ENCODE peak calls at places on chromosomes 2 and 18, in five cellular contexts. C, O, W, V and U are unnamed samples.

GRCh38 chr2:151922845-151923666 is 94.8 kb upstream of the ARL5A start:
- DNase-seq in W (no peak), C (no peak), V (no peak), O (no peak), U (no peak)

GRCh38 chr18:79208882-79209281 is 139.7 kb downstream of the ATP9B start:
- DNase-seq in O (no peak), V (no peak), W (no peak), C (no peak), U (no peak)

GRCh38 chr2:240615830-240616547 is 9.3 kb upstream of the GPR35 start:
- DNase-seq in O (no peak), W (no peak), C (no peak), V (no peak), U (no peak)

GRCh38 chr2:237299897-237300296 is 114.1 kb downstream of the COL6A3 start:
- DNase-seq in W (no peak), V (no peak), O (no peak), C (peak; percentile 99), U (no peak)

GRCh38 chr18:42178381-42179080 is 223.5 kb downstream of the PIK3C3 start:
- DNase-seq in W (no peak), O (no peak), C (no peak), V (no peak), U (no peak)

GRCh38 chr2:96957299-96957698 is 29.1 kb downstream of the FAM178B start:
- DNase-seq in O (no peak), C (no peak), W (no peak), V (no peak), U (no peak)

GRCh38 chr2:55718165-55719008 is 24.7 kb upstream of the PNPT1 start:
- DNase-seq in W (peak; percentile 26), O (peak; percentile 76), V (no peak), C (peak; percentile 71), U (no peak)

GRCh38 chr2:53129851-53130250 is 637.8 kb upstream of the CHAC2 start:
- DNase-seq in C (peak; percentile 85), W (no peak), V (no peak), O (no peak), U (no peak)

GRCh38 chr2:97736608-97737330 is 23.4 kb downstream of the ZAP70 start:
- DNase-seq in O (no peak), V (no peak), C (no peak), W (no peak), U (no peak)

GRCh38 chr2:238220892-238221521 is 17.5 kb upstream of the ILKAP start:
- DNase-seq in W (no peak), O (no peak), C (no peak), V (no peak), U (no peak)

GRCh38 chr18:23718243-23718720 is 29.0 kb downstream of the LAMA3 start:
- DNase-seq in V (no peak), W (no peak), O (no peak), C (peak; percentile 79), U (no peak)

GRCh38 chr2:142944264-142944663 is 66.8 kb downstream of the KYNU start:
- DNase-seq in V (no peak), C (peak; percentile 37), O (no peak), W (no peak), U (no peak)

GRCh38 chr2:229045671-229046070 is 225.4 kb downstream of the PID1 start:
- DNase-seq in O (no peak), V (no peak), C (no peak), W (no peak), U (no peak)

GRCh38 chr18:26702023-26702422 is 153.7 kb upstream of the KCTD1 start:
- DNase-seq in C (no peak), O (no peak), W (no peak), V (no peak), U (no peak)

GRCh38 chr18:63850010-63850409 is 37.5 kb upstream of the SERPINB2 start:
- DNase-seq in W (no peak), C (peak; percentile 31), O (peak; percentile 16), V (no peak), U (no peak)

GRCh38 chr2:239595711-239596110 is 194.9 kb upstream of the HDAC4 start:
- DNase-seq in W (no peak), V (no peak), C (no peak), O (no peak), U (no peak)

GRCh38 chr2:207269021-207269420 is 103.3 kb upstream of the KLF7 start:
- DNase-seq in C (no peak), O (no peak), W (no peak), V (no peak), U (no peak)

GRCh38 chr2:215828528-215829184 is 184.7 kb downstream of the MREG start:
- DNase-seq in V (no peak), C (peak; percentile 62), O (peak; percentile 64), W (peak; percentile 33), U (peak; percentile 43)

GRCh38 chr18:25321869-25322268 is 30.1 kb downstream of the ZNF521 start:
- DNase-seq in C (no peak), W (no peak), V (no peak), O (peak; percentile 22), U (no peak)

GRCh38 chr2:219748673-219749570 is 121.5 kb downstream of the SLC4A3 start:
- DNase-seq in V (no peak), W (no peak), O (no peak), C (no peak), U (no peak)

GRCh38 chr2:173199303-173199702 is 123.7 kb downstream of the MAP3K20 start:
- DNase-seq in O (no peak), W (no peak), C (no peak), V (no peak), U (no peak)

GRCh38 chr2:460861-461260 is 173.0 kb upstream of the ALKAL2 start:
- DNase-seq in W (peak; percentile 71), O (no peak), V (peak; percentile 76), C (no peak), U (peak; percentile 77)

GRCh38 chr2:97663626-97663961 is 250 bp downstream of the ACTR1B start:
- DNase-seq in W (no peak), V (no peak), C (no peak), O (no peak), U (no peak)

GRCh38 chr2:199581935-199582336 is 124.2 kb upstream of the SATB2 start:
- DNase-seq in O (no peak), W (no peak), V (no peak), C (peak; percentile 11), U (no peak)

GRCh38 chr2:199583676-199584075 is 125.9 kb upstream of the SATB2 start:
- DNase-seq in V (no peak), W (no peak), O (no peak), C (no peak), U (no peak)

DNA sequence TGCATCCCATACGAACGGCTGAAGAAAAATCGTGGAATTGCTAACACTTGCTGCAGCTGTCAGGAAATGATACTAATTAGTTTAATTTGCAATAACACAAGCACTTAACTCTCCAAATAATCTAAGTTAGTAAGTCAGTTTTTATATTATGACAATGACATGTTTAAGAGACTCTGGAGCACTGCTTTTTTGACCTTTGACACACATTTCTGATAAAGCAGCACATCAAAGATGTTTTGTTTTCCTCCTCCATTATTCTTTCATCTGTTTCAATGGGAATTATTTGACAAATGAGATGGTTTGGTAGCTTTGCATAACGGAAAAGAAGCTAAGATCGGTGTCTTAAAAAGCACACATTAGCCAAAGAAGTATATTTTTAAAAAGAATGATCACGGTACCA is 123.8 kb upstream of the SATB2 start:
- DNase-seq in C (no peak), V (no peak), O (no peak), W (no peak), U (no peak)
- H3K4me3 ChIP-seq in C (peak overlapping the region; percentile 49), V (no peak overlapping the region), O (no peak overlapping the region), W (peak overlapping the region; percentile 28), U (no peak overlapping the region)

DNA sequence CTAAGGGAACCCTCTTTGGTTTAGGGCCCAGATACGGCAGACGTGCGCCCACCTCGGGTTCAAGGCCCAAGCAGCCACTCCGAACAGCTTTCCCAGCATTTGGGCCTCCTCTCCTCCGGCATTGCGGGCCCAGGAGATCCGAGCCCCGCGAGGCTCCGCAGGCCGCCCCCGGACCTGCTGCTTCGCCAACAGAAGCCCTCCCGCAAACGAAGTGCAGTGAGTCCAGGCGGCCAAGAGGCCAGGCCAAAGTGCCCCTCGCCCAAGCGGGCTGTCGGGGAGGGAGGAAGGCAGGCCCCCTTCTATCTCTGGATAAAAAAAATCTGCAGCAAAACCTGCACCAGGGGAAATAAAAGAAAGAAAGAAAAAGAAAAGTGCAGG is 6.0 kb downstream of the EN1 start:
- DNase-seq in W (no peak), V (no peak), O (no peak), C (no peak), U (no peak)
- H3K4me3 ChIP-seq in W (no peak overlapping the region), V (no peak overlapping the region), O (no peak overlapping the region), C (no peak overlapping the region), U (peak overlapping the region; percentile 33)

DNA sequence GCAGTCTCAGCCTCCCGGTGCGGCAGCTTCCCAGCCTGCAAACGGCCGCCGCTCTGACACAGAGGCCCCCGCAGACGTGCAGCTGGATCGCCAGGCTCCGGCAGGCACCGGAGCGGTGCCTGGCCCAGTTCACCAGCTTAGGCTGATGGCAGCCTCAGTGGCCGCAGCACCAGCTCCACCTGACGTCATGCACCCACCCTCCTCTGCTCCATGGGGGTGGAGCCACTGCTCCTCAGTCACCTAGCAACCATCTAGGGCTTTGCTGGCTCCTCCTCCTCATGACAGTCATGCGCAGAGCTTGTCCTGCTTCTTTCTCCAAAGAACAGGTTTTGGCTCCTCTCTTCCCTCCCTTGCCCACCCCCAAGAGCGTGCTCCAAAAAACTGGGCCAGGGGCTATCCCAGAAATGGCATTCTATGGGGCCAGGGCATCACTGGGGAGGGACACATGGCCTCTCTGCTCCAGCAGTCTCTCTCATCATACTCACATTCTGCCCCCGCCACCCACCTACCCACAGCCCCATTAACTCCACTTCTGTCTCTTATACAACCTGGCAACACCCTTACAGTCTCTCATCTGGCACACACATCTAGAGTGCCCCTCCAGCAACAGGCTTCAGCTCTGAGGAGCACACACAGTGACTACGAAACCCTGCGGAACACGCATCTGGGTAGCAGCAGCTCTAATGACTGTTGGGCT is 5.5 kb downstream of the DCTN1 start:
- DNase-seq in W (no peak), V (no peak), O (no peak), C (peak; percentile 72), U (no peak)
- H3K4me3 ChIP-seq in W (peak overlapping the region; percentile 21), V (no peak overlapping the region), O (no peak overlapping the region), C (no peak overlapping the region), U (no peak overlapping the region)

DNA sequence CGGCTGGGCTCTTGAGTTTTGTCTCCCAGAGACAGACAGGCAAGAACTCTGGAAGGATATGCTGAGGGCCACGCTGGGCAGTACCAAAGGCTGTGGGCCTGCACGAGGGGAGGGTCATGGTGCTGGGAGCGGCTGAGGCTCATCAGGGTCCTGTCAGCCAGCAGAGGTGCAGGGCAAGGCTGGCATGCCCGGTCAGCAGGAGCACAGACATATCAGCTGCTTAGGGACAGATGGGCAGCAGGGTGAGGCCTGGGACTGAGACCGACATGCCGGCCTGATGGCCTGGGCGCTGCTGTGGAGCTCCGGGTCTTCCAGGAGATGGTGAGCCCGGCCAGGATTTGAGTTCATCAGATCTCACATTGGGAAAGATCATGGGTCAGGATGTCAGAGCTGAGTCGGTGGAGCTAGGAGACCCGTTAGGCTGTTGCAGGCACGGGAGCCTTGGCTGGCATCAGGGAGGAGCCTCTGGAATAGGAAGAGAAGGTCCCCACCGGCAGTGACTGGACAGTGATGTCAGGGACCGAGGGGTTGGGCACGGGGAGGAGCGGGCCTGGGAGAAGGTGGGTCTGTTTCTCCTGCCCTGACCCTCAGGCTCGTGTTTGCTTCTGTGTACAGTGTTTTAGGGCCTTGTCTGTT is 18.8 kb downstream of the CNDP2 start:
- DNase-seq in V (no peak), W (no peak), C (no peak), O (no peak), U (no peak)
- H3K4me3 ChIP-seq in V (no peak overlapping the region), W (no peak overlapping the region), C (no peak overlapping the region), O (no peak overlapping the region), U (no peak overlapping the region)

GRCh38 chr2:20352230-20353216 is 1.9 kb upstream of the PUM2 start:
- DNase-seq in V (no peak), W (no peak), O (peak; percentile 29), C (no peak), U (no peak)
- H3K4me3 ChIP-seq in V (no peak overlapping the region), W (no peak overlapping the region), O (peak overlapping the region; percentile 75), C (no peak overlapping the region), U (peak overlapping the region; percentile 86)

GRCh38 chr2:226837334-226837733 is 1.5 kb downstream of the RHBDD1 start:
- DNase-seq in O (no peak), C (no peak), W (no peak), V (no peak), U (no peak)
- H3K4me3 ChIP-seq in O (peak overlapping the region; percentile 73), C (no peak overlapping the region), W (no peak overlapping the region), V (peak overlapping the region; percentile 94), U (peak overlapping the region; percentile 82)